ENCODE peak calls at places on chromosomes 5 and 9, in eight cellular contexts. One of them, this sample, is unnamed.

GRCh38 chr9:109399258-109399767 is 78.5 kb upstream of the EPB41L4B start:
- DNase-seq in IMR-90: no peak
- DNase-seq in heart left ventricle: no peak
- DNase-seq in brain microvascular endothelial cell: no peak
- DNase-seq in pancreas: no peak
- DNase-seq in A549: no peak
- DNase-seq in GM13977: peak
- DNase-seq in nephron progenitor cell: no peak
- DNase-seq in this sample: no peak

GRCh38 chr5:154479160-154479943 is 1.3 kb upstream of the HAND1 start:
- DNase-seq in IMR-90: no peak
- DNase-seq in pancreas: no peak
- DNase-seq in GM13977: peak
- DNase-seq in brain microvascular endothelial cell: no peak
- DNase-seq in A549: no peak
- DNase-seq in heart left ventricle: no peak
- DNase-seq in nephron progenitor cell: no peak
- DNase-seq in this sample: no peak

GRCh38 chr9:123263227-123263626 is 5.2 kb downstream of the STRBP start:
- DNase-seq in IMR-90: no peak
- DNase-seq in heart left ventricle: no peak
- DNase-seq in nephron progenitor cell: no peak
- DNase-seq in brain microvascular endothelial cell: no peak
- DNase-seq in pancreas: no peak
- DNase-seq in A549: no peak
- DNase-seq in GM13977: no peak
- DNase-seq in this sample: no peak

GRCh38 chr5:134189031-134189430 is 12.3 kb upstream of the SKP1 start:
- DNase-seq in brain microvascular endothelial cell: no peak
- DNase-seq in nephron progenitor cell: no peak
- DNase-seq in GM13977: no peak
- DNase-seq in A549: no peak
- DNase-seq in heart left ventricle: no peak
- DNase-seq in pancreas: no peak
- DNase-seq in IMR-90: no peak
- DNase-seq in this sample: no peak

GRCh38 chr9:4344946-4345345 is 45.1 kb upstream of the GLIS3 start:
- DNase-seq in IMR-90: no peak
- DNase-seq in A549: no peak
- DNase-seq in pancreas: no peak
- DNase-seq in nephron progenitor cell: no peak
- DNase-seq in brain microvascular endothelial cell: no peak
- DNase-seq in GM13977: no peak
- DNase-seq in heart left ventricle: no peak
- DNase-seq in this sample: no peak

GRCh38 chr9:114936566-114936965 is 6.2 kb upstream of the TNFSF8 start:
- DNase-seq in GM13977: no peak
- DNase-seq in A549: no peak
- DNase-seq in pancreas: no peak
- DNase-seq in heart left ventricle: no peak
- DNase-seq in IMR-90: no peak
- DNase-seq in nephron progenitor cell: no peak
- DNase-seq in brain microvascular endothelial cell: no peak
- DNase-seq in this sample: no peak

GRCh38 chr9:132032584-132032945 is 47.1 kb downstream of the MED27 start:
- DNase-seq in pancreas: no peak
- DNase-seq in A549: no peak
- DNase-seq in brain microvascular endothelial cell: no peak
- DNase-seq in GM13977: no peak
- DNase-seq in IMR-90: no peak
- DNase-seq in nephron progenitor cell: peak
- DNase-seq in heart left ventricle: peak
- DNase-seq in this sample: no peak

GRCh38 chr5:1481266-1481998 is 36.2 kb upstream of the SLC6A3 start:
- DNase-seq in IMR-90: no peak
- DNase-seq in heart left ventricle: peak
- DNase-seq in pancreas: peak
- DNase-seq in A549: no peak
- DNase-seq in brain microvascular endothelial cell: no peak
- DNase-seq in GM13977: no peak
- DNase-seq in nephron progenitor cell: no peak
- DNase-seq in this sample: no peak

GRCh38 chr5:111584651-111585050 is 72.3 kb upstream of the STARD4 start:
- DNase-seq in heart left ventricle: no peak
- DNase-seq in brain microvascular endothelial cell: peak
- DNase-seq in nephron progenitor cell: no peak
- DNase-seq in GM13977: no peak
- DNase-seq in A549: no peak
- DNase-seq in pancreas: no peak
- DNase-seq in IMR-90: peak
- DNase-seq in this sample: no peak

GRCh38 chr5:177357459-177358332 is at the start of gene RGS14:
- DNase-seq in GM13977: peak
- DNase-seq in pancreas: peak
- DNase-seq in brain microvascular endothelial cell: peak
- DNase-seq in nephron progenitor cell: no peak
- DNase-seq in A549: no peak
- DNase-seq in IMR-90: peak
- DNase-seq in heart left ventricle: no peak
- DNase-seq in this sample: no peak

GRCh38 chr5:151039665-151040064 is 19.3 kb downstream of the GPX3 start:
- DNase-seq in GM13977: no peak
- DNase-seq in A549: no peak
- DNase-seq in nephron progenitor cell: no peak
- DNase-seq in IMR-90: no peak
- DNase-seq in brain microvascular endothelial cell: no peak
- DNase-seq in pancreas: no peak
- DNase-seq in heart left ventricle: no peak
- DNase-seq in this sample: no peak

DNA sequence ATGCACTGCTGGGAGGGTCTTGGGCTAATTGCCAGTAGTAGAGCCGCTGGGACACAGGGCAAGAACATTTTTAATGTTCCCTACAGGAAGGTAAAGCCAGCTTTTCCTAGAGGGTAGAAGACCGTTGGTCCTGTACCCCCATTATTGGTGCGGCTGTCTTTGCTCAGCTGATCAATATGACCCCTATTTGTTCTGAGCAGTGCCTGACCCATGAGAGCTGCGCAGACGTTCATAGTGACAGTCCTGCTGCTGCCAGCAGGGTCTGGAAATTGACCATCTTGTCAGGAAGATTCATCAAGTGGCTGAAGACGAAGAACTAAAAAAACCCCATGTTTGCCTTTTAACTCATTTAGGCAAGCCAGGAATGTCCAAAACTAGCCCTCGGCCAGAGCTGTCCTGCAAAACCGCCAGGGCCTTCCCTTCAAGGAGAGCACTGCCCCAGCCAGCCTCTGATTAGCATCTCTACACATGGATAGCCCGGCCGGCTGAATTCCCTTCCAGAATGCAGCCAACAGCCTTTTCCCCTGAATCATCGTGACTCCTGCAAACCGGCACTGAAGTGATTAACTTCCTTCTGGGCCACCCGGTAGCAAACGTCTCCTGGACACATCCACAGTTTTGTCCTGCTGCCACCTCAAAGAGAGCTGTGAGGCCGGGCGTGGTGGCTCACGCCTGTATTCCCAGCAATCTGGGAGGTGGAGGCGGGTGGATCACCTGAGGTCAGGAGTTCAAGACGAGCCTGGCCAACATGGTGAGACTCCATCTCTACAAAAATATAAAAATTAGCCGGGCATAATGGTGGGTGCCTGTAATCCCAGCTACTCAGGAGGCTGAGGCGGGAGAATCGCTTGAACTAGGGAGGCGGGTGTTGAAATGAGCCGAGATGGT is 20.9 kb upstream of the EEIG1 start:
- DNase-seq in pancreas: no peak
- DNase-seq in GM13977: no peak
- DNase-seq in IMR-90: peak
- DNase-seq in A549: peak
- DNase-seq in nephron progenitor cell: peak
- DNase-seq in brain microvascular endothelial cell: peak
- DNase-seq in heart left ventricle: no peak
- DNase-seq in this sample: no peak
- TF ChIP-seq CTCF in pancreas: no peak
- TF ChIP-seq CTCF in GM13977: no peak
- TF ChIP-seq CTCF in IMR-90: no peak
- TF ChIP-seq CTCF in A549: no peak
- TF ChIP-seq CTCF in nephron progenitor cell: no peak
- TF ChIP-seq CTCF in brain microvascular endothelial cell: no peak
- TF ChIP-seq CTCF in heart left ventricle: no peak
- TF ChIP-seq CTCF in this sample: no peak

GRCh38 chr5:172939045-172939444 is 20.2 kb upstream of the RPL26L1 start:
- DNase-seq in heart left ventricle: peak
- DNase-seq in brain microvascular endothelial cell: no peak
- DNase-seq in pancreas: peak
- DNase-seq in A549: peak
- DNase-seq in IMR-90: peak
- DNase-seq in nephron progenitor cell: no peak
- DNase-seq in GM13977: no peak
- DNase-seq in this sample: peak
- TF ChIP-seq CTCF in heart left ventricle: peak
- TF ChIP-seq CTCF in brain microvascular endothelial cell: peak
- TF ChIP-seq CTCF in pancreas: no peak
- TF ChIP-seq CTCF in A549: peak
- TF ChIP-seq CTCF in IMR-90: peak
- TF ChIP-seq CTCF in nephron progenitor cell: peak
- TF ChIP-seq CTCF in GM13977: peak
- TF ChIP-seq CTCF in this sample: peak

DNA sequence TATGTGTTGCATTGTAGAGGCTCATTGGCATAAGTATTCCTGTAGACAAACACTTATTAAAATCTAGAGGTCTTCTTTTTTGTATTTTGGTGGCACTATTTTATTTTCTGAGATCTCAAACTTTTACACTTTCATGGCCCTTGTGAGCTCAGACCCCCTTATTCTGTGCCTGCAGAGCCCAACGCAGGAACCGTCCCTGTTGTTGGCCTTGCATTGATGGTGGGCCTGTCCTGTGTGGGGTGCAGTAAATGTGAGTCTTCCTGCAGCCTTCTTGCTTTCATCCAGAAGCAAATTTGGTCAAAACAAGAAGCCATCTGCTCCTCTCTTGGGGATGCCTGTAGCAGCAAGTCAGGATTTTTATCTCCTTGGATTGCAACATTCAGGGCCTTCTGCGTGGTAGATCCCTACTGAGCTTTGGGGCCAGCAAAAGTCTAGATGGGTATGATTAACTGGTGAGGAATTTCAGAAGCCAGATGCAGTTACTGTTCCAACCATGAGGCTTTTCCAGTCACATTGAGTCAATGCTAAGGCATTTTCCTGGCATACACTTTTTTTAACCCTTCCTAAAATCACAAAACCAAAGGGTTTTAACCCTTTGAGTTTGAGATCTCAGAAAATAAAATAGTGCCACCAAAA is 31.7 kb downstream of the BASP1 start:
- DNase-seq in A549: peak
- DNase-seq in pancreas: no peak
- DNase-seq in IMR-90: peak
- DNase-seq in brain microvascular endothelial cell: peak
- DNase-seq in heart left ventricle: no peak
- DNase-seq in GM13977: no peak
- DNase-seq in nephron progenitor cell: no peak
- DNase-seq in this sample: no peak
- TF ChIP-seq CTCF in A549: no peak
- TF ChIP-seq CTCF in pancreas: no peak
- TF ChIP-seq CTCF in IMR-90: no peak
- TF ChIP-seq CTCF in brain microvascular endothelial cell: peak
- TF ChIP-seq CTCF in heart left ventricle: no peak
- TF ChIP-seq CTCF in GM13977: no peak
- TF ChIP-seq CTCF in nephron progenitor cell: no peak
- TF ChIP-seq CTCF in this sample: no peak

GRCh38 chr5:9545959-9546851 is at the start of gene SEMA5A:
- DNase-seq in brain microvascular endothelial cell: peak
- DNase-seq in IMR-90: peak
- DNase-seq in GM13977: peak
- DNase-seq in pancreas: peak
- DNase-seq in A549: no peak
- DNase-seq in nephron progenitor cell: peak
- DNase-seq in heart left ventricle: peak
- DNase-seq in this sample: peak
- TF ChIP-seq CTCF in brain microvascular endothelial cell: peak
- TF ChIP-seq CTCF in IMR-90: no peak
- TF ChIP-seq CTCF in GM13977: no peak
- TF ChIP-seq CTCF in pancreas: no peak
- TF ChIP-seq CTCF in A549: no peak
- TF ChIP-seq CTCF in nephron progenitor cell: no peak
- TF ChIP-seq CTCF in heart left ventricle: no peak
- TF ChIP-seq CTCF in this sample: no peak

GRCh38 chr5:175813943-175814630 is 57.3 kb upstream of the CPLX2 start:
- DNase-seq in A549: no peak
- DNase-seq in nephron progenitor cell: no peak
- DNase-seq in pancreas: no peak
- DNase-seq in brain microvascular endothelial cell: no peak
- DNase-seq in GM13977: no peak
- DNase-seq in heart left ventricle: no peak
- DNase-seq in IMR-90: no peak
- DNase-seq in this sample: no peak

GRCh38 chr5:175810457-175810856 is 60.9 kb upstream of the CPLX2 start:
- DNase-seq in nephron progenitor cell: no peak
- DNase-seq in IMR-90: no peak
- DNase-seq in A549: no peak
- DNase-seq in heart left ventricle: no peak
- DNase-seq in pancreas: no peak
- DNase-seq in GM13977: no peak
- DNase-seq in brain microvascular endothelial cell: no peak
- DNase-seq in this sample: no peak

GRCh38 chr5:175814676-175815075 is 56.7 kb upstream of the CPLX2 start:
- DNase-seq in nephron progenitor cell: no peak
- DNase-seq in heart left ventricle: peak
- DNase-seq in A549: peak
- DNase-seq in pancreas: no peak
- DNase-seq in GM13977: no peak
- DNase-seq in brain microvascular endothelial cell: peak
- DNase-seq in IMR-90: peak
- DNase-seq in this sample: no peak

GRCh38 chr5:175809531-175810121 is 61.8 kb upstream of the CPLX2 start:
- DNase-seq in brain microvascular endothelial cell: peak
- DNase-seq in pancreas: no peak
- DNase-seq in nephron progenitor cell: no peak
- DNase-seq in heart left ventricle: no peak
- DNase-seq in IMR-90: peak
- DNase-seq in GM13977: no peak
- DNase-seq in A549: peak
- DNase-seq in this sample: no peak

GRCh38 chr5:175811594-175811993 is 59.8 kb upstream of the CPLX2 start:
- DNase-seq in IMR-90: no peak
- DNase-seq in A549: no peak
- DNase-seq in brain microvascular endothelial cell: no peak
- DNase-seq in heart left ventricle: no peak
- DNase-seq in nephron progenitor cell: no peak
- DNase-seq in GM13977: no peak
- DNase-seq in pancreas: no peak
- DNase-seq in this sample: no peak
- TF ChIP-seq CTCF in IMR-90: no peak
- TF ChIP-seq CTCF in A549: no peak
- TF ChIP-seq CTCF in brain microvascular endothelial cell: no peak
- TF ChIP-seq CTCF in heart left ventricle: no peak
- TF ChIP-seq CTCF in nephron progenitor cell: no peak
- TF ChIP-seq CTCF in GM13977: no peak
- TF ChIP-seq CTCF in pancreas: no peak
- TF ChIP-seq CTCF in this sample: no peak

DNA sequence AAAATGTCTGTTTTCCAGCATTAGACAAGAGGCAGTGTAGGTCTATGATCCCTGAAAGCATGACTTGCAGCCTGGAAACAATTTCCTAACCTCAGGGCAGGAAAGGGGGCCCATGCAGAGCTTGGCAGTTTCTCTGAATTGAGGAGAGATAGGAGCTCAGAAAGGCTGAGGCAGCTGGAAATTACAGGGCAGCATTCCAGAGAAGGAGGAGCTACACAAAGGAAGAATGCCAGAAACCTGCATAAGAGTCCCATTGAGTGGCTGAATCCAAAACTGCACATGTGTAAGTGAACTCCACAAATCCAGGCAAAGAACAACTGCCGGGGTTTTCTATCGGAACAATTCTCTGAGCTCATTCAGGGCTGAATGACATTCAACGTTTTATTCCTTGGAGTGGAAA is 346.8 kb downstream of the PIK3R1 start:
- DNase-seq in pancreas: no peak
- DNase-seq in brain microvascular endothelial cell: peak
- DNase-seq in heart left ventricle: peak
- DNase-seq in IMR-90: peak
- DNase-seq in A549: no peak
- DNase-seq in GM13977: no peak
- DNase-seq in nephron progenitor cell: no peak
- DNase-seq in this sample: no peak
- TF ChIP-seq CTCF in pancreas: no peak
- TF ChIP-seq CTCF in brain microvascular endothelial cell: no peak
- TF ChIP-seq CTCF in heart left ventricle: no peak
- TF ChIP-seq CTCF in IMR-90: no peak
- TF ChIP-seq CTCF in A549: no peak
- TF ChIP-seq CTCF in GM13977: no peak
- TF ChIP-seq CTCF in nephron progenitor cell: no peak
- TF ChIP-seq CTCF in this sample: no peak